ENCODE peak calls at places on chromosomes 13 and 19, in four cellular contexts. A is psoas muscle; X is heart right ventricle; R is CD8-positive, alpha-beta memory T cell. H is an unnamed sample.

GRCh38 chr19:29256516-29256915 is 43.6 kb upstream of the UQCRFS1 start:
- DNase-seq in A (no peak), X (no peak), R (no peak), H (no peak)

GRCh38 chr13:95002968-95003813 is 290.8 kb upstream of the SOX21 start:
- DNase-seq in X (no peak), A (no peak), R (no peak), H (no peak)

GRCh38 chr19:16319466-16319865 is 5.2 kb upstream of the KLF2 start:
- DNase-seq in R (no peak), A (no peak), X (no peak), H (no peak)

GRCh38 chr13:109989155-109989554 is 202.8 kb upstream of the IRS2 start:
- DNase-seq in A (no peak), X (no peak), R (no peak), H (no peak)

GRCh38 chr13:34162545-34162936 is 344.6 kb downstream of the RFC3 start:
- DNase-seq in X (no peak), A (no peak), R (no peak), H (no peak)

GRCh38 chr13:46031581-46032263 is 20.8 kb downstream of the ZC3H13 start:
- DNase-seq in R (no peak), A (no peak), X (no peak), H (no peak)

GRCh38 chr13:26024558-26024957 is 27.3 kb downstream of the SHISA2 start:
- DNase-seq in X (no peak), R (no peak), A (no peak), H (no peak)

GRCh38 chr19:41877916-41878905 is 1.1 kb downstream of the CD79A start:
- DNase-seq in R (no peak), X (no peak), A (no peak), H (no peak)

GRCh38 chr19:29285878-29286277 is 72.9 kb upstream of the UQCRFS1 start:
- DNase-seq in R (no peak), A (no peak), X (no peak), H (no peak)

GRCh38 chr13:80473695-80474094 is 132.8 kb upstream of the SPRY2 start:
- DNase-seq in X (no peak), A (no peak), R (no peak), H (no peak)

GRCh38 chr19:48625891-48626327 is 6.6 kb downstream of the SPHK2 start:
- DNase-seq in A (peak; percentile 67), X (no peak), R (no peak), H (no peak)
- H3K4me1 ChIP-seq in A (peaks cover 22% of the 10 kb centered on the region), X (peaks cover 24% of the 10 kb centered on the region), R (peaks cover 10% of the 10 kb centered on the region), H (peaks cover 13% of the 10 kb centered on the region)

GRCh38 chr13:106532111-106532929 is 3.1 kb downstream of the EFNB2 start:
- DNase-seq in R (no peak), X (no peak), A (peak; percentile 39), H (no peak)
- H3K4me1 ChIP-seq in R (peaks cover 24% of the 10 kb centered on the region), X (peaks cover 9% of the 10 kb centered on the region), A (peaks cover 3% of the 10 kb centered on the region), H (peaks cover 5% of the 10 kb centered on the region)

GRCh38 chr13:41917641-41918040 is 43.3 kb downstream of the VWA8 start:
- DNase-seq in A (no peak), R (no peak), X (no peak), H (peak; percentile 23)

GRCh38 chr13:41919031-41919740 is 41.7 kb downstream of the VWA8 start:
- DNase-seq in R (no peak), X (peak; percentile 54), A (no peak), H (no peak)

GRCh38 chr13:41916173-41916954 is 44.5 kb downstream of the VWA8 start:
- DNase-seq in R (no peak), X (no peak), A (no peak), H (no peak)

GRCh38 chr13:41915096-41915495 is 45.8 kb downstream of the VWA8 start:
- DNase-seq in X (no peak), R (no peak), A (no peak), H (no peak)

DNA sequence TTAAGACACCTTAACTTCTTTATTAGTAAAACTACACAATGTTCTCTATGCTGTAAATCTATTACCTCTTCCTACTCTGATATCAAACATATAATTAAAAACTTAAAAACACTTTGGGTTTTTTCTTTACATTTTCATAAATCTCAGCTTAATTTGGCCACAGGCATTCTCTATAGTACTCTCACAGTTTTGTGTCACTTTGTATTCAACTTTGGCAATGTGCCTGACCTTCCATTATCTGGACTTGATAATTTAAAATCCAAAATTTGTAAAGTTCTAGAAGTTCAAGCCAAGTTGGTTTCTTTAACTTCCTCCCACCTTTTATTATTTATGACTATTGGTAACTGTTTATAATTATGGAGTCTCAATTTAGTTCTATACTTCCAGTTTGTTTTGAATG is 46.4 kb downstream of the VWA8 start:
- DNase-seq in A (no peak), R (no peak), X (no peak), H (no peak)
- H3K4me1 ChIP-seq in A (peaks cover 56% of the 10 kb centered on the region), R (peaks cover 23% of the 10 kb centered on the region), X (peaks cover 28% of the 10 kb centered on the region), H (peaks cover 15% of the 10 kb centered on the region)

GRCh38 chr13:24253520-24254150 is 55.7 kb upstream of the C1QTNF9 start:
- DNase-seq in A (no peak), X (no peak), R (no peak), H (no peak)

GRCh38 chr13:24254151-24254810 is 55.1 kb upstream of the C1QTNF9 start:
- DNase-seq in X (no peak), A (no peak), R (peak; percentile 56), H (peak; percentile 66)

GRCh38 chr13:24252136-24252535 is 57.2 kb upstream of the C1QTNF9 start:
- DNase-seq in R (no peak), X (no peak), A (no peak), H (no peak)

GRCh38 chr13:24249586-24249985 is 59.8 kb upstream of the C1QTNF9 start:
- DNase-seq in A (no peak), R (no peak), X (no peak), H (no peak)

GRCh38 chr13:24251525-24251924 is 57.9 kb upstream of the C1QTNF9 start:
- DNase-seq in A (no peak), X (no peak), R (peak; percentile 78), H (peak; percentile 93)
- H3K4me1 ChIP-seq in A (no peaks in the 10 kb centered on the region), X (no peaks in the 10 kb centered on the region), R (peaks cover 51% of the 10 kb centered on the region), H (peaks cover 58% of the 10 kb centered on the region)

GRCh38 chr19:12838893-12839656 is 760 bp downstream of the MAST1 start:
- DNase-seq in X (no peak), R (no peak), A (peak; percentile 35), H (no peak)

GRCh38 chr19:12834976-12835757 is 788 bp upstream of the RTBDN start:
- DNase-seq in A (peak; percentile 57), X (no peak), R (no peak), H (no peak)

GRCh38 chr19:12836529-12836863 is 1.8 kb upstream of the MAST1 start:
- DNase-seq in R (no peak), A (no peak), X (no peak), H (no peak)

GRCh38 chr19:12838182-12838890 is at the start of gene MAST1:
- DNase-seq in X (no peak), A (peak; percentile 51), R (peak; percentile 52), H (no peak)

DNA sequence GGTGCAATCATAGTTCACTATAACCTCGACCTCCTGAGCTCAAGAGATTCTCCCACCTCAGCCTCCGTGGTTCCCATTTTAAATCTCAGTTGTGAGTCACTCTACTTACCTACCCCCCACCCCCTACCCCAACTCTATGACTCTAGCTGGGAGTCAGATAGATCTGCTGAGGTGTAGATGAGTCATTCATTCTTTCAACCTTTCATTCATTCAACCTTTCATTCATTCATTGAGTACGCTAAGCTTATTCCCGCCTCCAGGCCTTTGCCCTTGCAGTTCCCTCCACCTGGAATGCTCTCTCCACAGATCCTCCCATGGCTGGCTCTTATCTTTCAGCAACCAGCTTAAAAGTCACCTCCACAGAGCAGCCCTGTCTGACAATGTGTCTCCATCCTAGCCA is 1.1 kb upstream of the MAST1 start:
- DNase-seq in A (peak; percentile 7), R (no peak), X (no peak), H (no peak)
- H3K4me1 ChIP-seq in A (peaks cover 6% of the 10 kb centered on the region), R (peaks cover 36% of the 10 kb centered on the region), X (peaks cover 22% of the 10 kb centered on the region), H (peaks cover 15% of the 10 kb centered on the region)

DNA sequence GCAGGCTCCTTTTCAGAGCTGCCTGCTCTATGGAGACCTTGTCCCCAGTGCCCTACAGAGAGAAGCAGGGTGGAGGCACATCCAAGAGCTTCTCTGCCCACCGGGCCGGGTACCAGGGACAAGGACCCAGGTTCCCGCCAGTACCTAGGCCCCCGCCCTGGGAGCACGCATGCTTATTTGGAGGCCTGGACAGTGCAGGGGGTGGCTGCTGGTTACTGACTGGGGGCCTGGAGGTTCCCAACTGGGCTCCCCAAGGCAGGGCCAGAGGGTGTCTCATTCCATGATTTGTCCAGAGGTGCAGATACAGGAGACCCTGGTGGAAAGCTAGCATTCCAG is 66.9 kb downstream of the CHST8 start:
- DNase-seq in X (no peak), R (no peak), A (no peak), H (no peak)
- H3K4me1 ChIP-seq in X (no peaks in the 10 kb centered on the region), R (no peaks in the 10 kb centered on the region), A (no peaks in the 10 kb centered on the region), H (no peaks in the 10 kb centered on the region)

H was measured in naive thymus-derived CD4-positive, alpha-beta T cell.